ENCODE peak calls at places on chromosomes 2 and 18, in nine cellular contexts. One of them, this sample, is unnamed.

GRCh38 chr2:172931923-172932520 is 143.6 kb upstream of the MAP3K20 start:
- DNase-seq in WERI-Rb-1: peak; percentile 52
- DNase-seq in HCT116: peak; percentile 52
- DNase-seq in DND-41: peak; percentile 70
- DNase-seq in fibroblast of lung: peak; percentile 55
- DNase-seq in right cardiac atrium: peak; percentile 73
- DNase-seq in GM23248: peak; percentile 73
- DNase-seq in substantia nigra: peak; percentile 39
- DNase-seq in brain microvascular endothelial cell: peak; percentile 70
- DNase-seq in this sample: peak; percentile 16

GRCh38 chr2:26488463-26489212 is 10.7 kb upstream of the OTOF start:
- DNase-seq in WERI-Rb-1: no peak
- DNase-seq in HCT116: no peak
- DNase-seq in DND-41: no peak
- DNase-seq in fibroblast of lung: no peak
- DNase-seq in right cardiac atrium: no peak
- DNase-seq in GM23248: no peak
- DNase-seq in substantia nigra: no peak
- DNase-seq in brain microvascular endothelial cell: no peak
- DNase-seq in this sample: no peak

GRCh38 chr18:67456691-67457090 is 59.8 kb downstream of the DSEL start:
- DNase-seq in WERI-Rb-1: no peak
- DNase-seq in HCT116: no peak
- DNase-seq in DND-41: no peak
- DNase-seq in fibroblast of lung: no peak
- DNase-seq in right cardiac atrium: no peak
- DNase-seq in GM23248: peak; percentile 6
- DNase-seq in substantia nigra: no peak
- DNase-seq in brain microvascular endothelial cell: no peak
- DNase-seq in this sample: no peak

GRCh38 chr2:51782874-51783765 is 751.2 kb upstream of the NRXN1 start:
- DNase-seq in WERI-Rb-1: no peak
- DNase-seq in HCT116: peak; percentile 29
- DNase-seq in DND-41: no peak
- DNase-seq in fibroblast of lung: peak; percentile 58
- DNase-seq in right cardiac atrium: no peak
- DNase-seq in GM23248: peak; percentile 39
- DNase-seq in substantia nigra: no peak
- DNase-seq in brain microvascular endothelial cell: no peak
- DNase-seq in this sample: no peak

GRCh38 chr2:187477041-187477440 is 29.0 kb upstream of the CALCRL start:
- DNase-seq in WERI-Rb-1: no peak
- DNase-seq in HCT116: no peak
- DNase-seq in DND-41: no peak
- DNase-seq in fibroblast of lung: no peak
- DNase-seq in right cardiac atrium: no peak
- DNase-seq in GM23248: no peak
- DNase-seq in substantia nigra: no peak
- DNase-seq in brain microvascular endothelial cell: no peak
- DNase-seq in this sample: no peak

GRCh38 chr2:86468162-86469033 is 27.2 kb downstream of the KDM3A start:
- DNase-seq in WERI-Rb-1: no peak
- DNase-seq in HCT116: no peak
- DNase-seq in DND-41: peak; percentile 61
- DNase-seq in fibroblast of lung: no peak
- DNase-seq in right cardiac atrium: no peak
- DNase-seq in GM23248: no peak
- DNase-seq in substantia nigra: no peak
- DNase-seq in brain microvascular endothelial cell: no peak
- DNase-seq in this sample: peak; percentile 39

GRCh38 chr18:50559750-50560680 is at the start of gene MAPK4:
- DNase-seq in WERI-Rb-1: peak; percentile 71
- DNase-seq in HCT116: no peak
- DNase-seq in DND-41: no peak
- DNase-seq in fibroblast of lung: peak; percentile 30
- DNase-seq in right cardiac atrium: peak; percentile 80
- DNase-seq in GM23248: peak; percentile 41
- DNase-seq in substantia nigra: peak; percentile 53
- DNase-seq in brain microvascular endothelial cell: no peak
- DNase-seq in this sample: no peak

GRCh38 chr2:120919771-120920437 is 184.2 kb downstream of the GLI2 start:
- DNase-seq in WERI-Rb-1: no peak
- DNase-seq in HCT116: no peak
- DNase-seq in DND-41: no peak
- DNase-seq in fibroblast of lung: peak; percentile 87
- DNase-seq in right cardiac atrium: peak; percentile 87
- DNase-seq in GM23248: peak; percentile 94
- DNase-seq in substantia nigra: no peak
- DNase-seq in brain microvascular endothelial cell: peak; percentile 69
- DNase-seq in this sample: no peak

GRCh38 chr2:85680707-85681353 is 12.8 kb upstream of the SFTPB start:
- DNase-seq in WERI-Rb-1: no peak
- DNase-seq in HCT116: no peak
- DNase-seq in DND-41: no peak
- DNase-seq in fibroblast of lung: no peak
- DNase-seq in right cardiac atrium: no peak
- DNase-seq in GM23248: peak; percentile 33
- DNase-seq in substantia nigra: no peak
- DNase-seq in brain microvascular endothelial cell: no peak
- DNase-seq in this sample: no peak

GRCh38 chr2:45938649-45939511 is 287.4 kb downstream of the PRKCE start:
- DNase-seq in WERI-Rb-1: peak; percentile 84
- DNase-seq in HCT116: peak; percentile 92
- DNase-seq in DND-41: no peak
- DNase-seq in fibroblast of lung: peak; percentile 96
- DNase-seq in right cardiac atrium: peak; percentile 81
- DNase-seq in GM23248: peak; percentile 99
- DNase-seq in substantia nigra: no peak
- DNase-seq in brain microvascular endothelial cell: peak; percentile 93
- DNase-seq in this sample: no peak

GRCh38 chr18:58998421-58999203 is 133.9 kb downstream of the ZNF532 start:
- DNase-seq in WERI-Rb-1: no peak
- DNase-seq in HCT116: no peak
- DNase-seq in DND-41: no peak
- DNase-seq in fibroblast of lung: peak; percentile 87
- DNase-seq in right cardiac atrium: peak; percentile 78
- DNase-seq in GM23248: peak; percentile 95
- DNase-seq in substantia nigra: peak; percentile 56
- DNase-seq in brain microvascular endothelial cell: peak; percentile 68
- DNase-seq in this sample: no peak

GRCh38 chr2:37590119-37590571 is 81.3 kb downstream of the CDC42EP3 start:
- DNase-seq in WERI-Rb-1: no peak
- DNase-seq in HCT116: no peak
- DNase-seq in DND-41: no peak
- DNase-seq in fibroblast of lung: peak; percentile 88
- DNase-seq in right cardiac atrium: no peak
- DNase-seq in GM23248: peak; percentile 86
- DNase-seq in substantia nigra: no peak
- DNase-seq in brain microvascular endothelial cell: peak; percentile 37
- DNase-seq in this sample: no peak

GRCh38 chr2:226185613-226186211 is 613.9 kb downstream of the IRS1 start:
- DNase-seq in WERI-Rb-1: no peak
- DNase-seq in HCT116: peak; percentile 84
- DNase-seq in DND-41: no peak
- DNase-seq in fibroblast of lung: peak; percentile 97
- DNase-seq in right cardiac atrium: no peak
- DNase-seq in GM23248: peak; percentile 90
- DNase-seq in substantia nigra: no peak
- DNase-seq in brain microvascular endothelial cell: peak; percentile 71
- DNase-seq in this sample: no peak

GRCh38 chr2:25000503-25001328 is 29.0 kb upstream of the DNAJC27 start:
- DNase-seq in WERI-Rb-1: no peak
- DNase-seq in HCT116: no peak
- DNase-seq in DND-41: no peak
- DNase-seq in fibroblast of lung: peak; percentile 65
- DNase-seq in right cardiac atrium: no peak
- DNase-seq in GM23248: peak; percentile 85
- DNase-seq in substantia nigra: no peak
- DNase-seq in brain microvascular endothelial cell: peak; percentile 20
- DNase-seq in this sample: no peak

GRCh38 chr18:460791-461190 is 39.7 kb downstream of the COLEC12 start:
- DNase-seq in WERI-Rb-1: no peak
- DNase-seq in HCT116: no peak
- DNase-seq in DND-41: no peak
- DNase-seq in fibroblast of lung: no peak
- DNase-seq in right cardiac atrium: no peak
- DNase-seq in GM23248: no peak
- DNase-seq in substantia nigra: no peak
- DNase-seq in brain microvascular endothelial cell: no peak
- DNase-seq in this sample: no peak

DNA sequence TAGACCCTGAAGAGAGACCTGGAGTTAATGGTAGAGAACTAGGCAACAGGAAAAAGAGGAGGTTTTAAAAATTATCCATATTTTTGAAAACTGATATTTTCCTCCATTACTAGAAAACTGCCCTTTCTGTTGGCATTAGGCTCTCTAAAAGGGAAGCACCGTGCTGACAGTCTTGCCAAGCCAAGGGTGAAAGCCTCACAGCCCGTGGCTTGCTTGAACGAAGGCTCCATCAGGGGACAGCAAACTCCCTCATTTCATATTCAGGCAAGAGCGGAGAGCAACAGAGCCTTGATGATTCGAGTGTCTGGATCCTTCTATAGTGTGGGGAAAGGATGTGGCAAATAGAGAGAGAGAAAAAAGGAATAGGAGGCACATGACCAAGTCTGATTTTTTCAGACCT is 67.1 kb downstream of the CACNB4 start:
- DNase-seq in WERI-Rb-1: no peak
- DNase-seq in HCT116: no peak
- DNase-seq in DND-41: no peak
- DNase-seq in fibroblast of lung: no peak
- DNase-seq in right cardiac atrium: no peak
- DNase-seq in GM23248: no peak
- DNase-seq in substantia nigra: no peak
- DNase-seq in brain microvascular endothelial cell: no peak
- DNase-seq in this sample: no peak
- H3K27ac ChIP-seq in WERI-Rb-1: peak overlapping the region; percentile 90
- H3K27ac ChIP-seq in HCT116: no peak overlapping the region
- H3K27ac ChIP-seq in DND-41: no peak overlapping the region
- H3K27ac ChIP-seq in fibroblast of lung: no peak overlapping the region
- H3K27ac ChIP-seq in right cardiac atrium: no peak overlapping the region
- H3K27ac ChIP-seq in GM23248: no peak overlapping the region
- H3K27ac ChIP-seq in substantia nigra: no peak overlapping the region
- H3K27ac ChIP-seq in brain microvascular endothelial cell: no peak overlapping the region
- H3K27ac ChIP-seq in this sample: no peak overlapping the region

GRCh38 chr18:76444436-76445105 is 50.5 kb downstream of the ZNF516 start:
- DNase-seq in WERI-Rb-1: no peak
- DNase-seq in HCT116: no peak
- DNase-seq in DND-41: no peak
- DNase-seq in fibroblast of lung: no peak
- DNase-seq in right cardiac atrium: no peak
- DNase-seq in GM23248: no peak
- DNase-seq in substantia nigra: no peak
- DNase-seq in brain microvascular endothelial cell: no peak
- DNase-seq in this sample: no peak

GRCh38 chr18:76445741-76446232 is 49.3 kb downstream of the ZNF516 start:
- DNase-seq in WERI-Rb-1: no peak
- DNase-seq in HCT116: no peak
- DNase-seq in DND-41: no peak
- DNase-seq in fibroblast of lung: no peak
- DNase-seq in right cardiac atrium: no peak
- DNase-seq in GM23248: peak; percentile 55
- DNase-seq in substantia nigra: no peak
- DNase-seq in brain microvascular endothelial cell: no peak
- DNase-seq in this sample: no peak

GRCh38 chr18:76443519-76444435 is 51.3 kb downstream of the ZNF516 start:
- DNase-seq in WERI-Rb-1: no peak
- DNase-seq in HCT116: no peak
- DNase-seq in DND-41: no peak
- DNase-seq in fibroblast of lung: no peak
- DNase-seq in right cardiac atrium: no peak
- DNase-seq in GM23248: no peak
- DNase-seq in substantia nigra: no peak
- DNase-seq in brain microvascular endothelial cell: no peak
- DNase-seq in this sample: no peak

GRCh38 chr18:76446321-76446720 is 48.7 kb downstream of the ZNF516 start:
- DNase-seq in WERI-Rb-1: no peak
- DNase-seq in HCT116: no peak
- DNase-seq in DND-41: no peak
- DNase-seq in fibroblast of lung: no peak
- DNase-seq in right cardiac atrium: no peak
- DNase-seq in GM23248: peak; percentile 35
- DNase-seq in substantia nigra: no peak
- DNase-seq in brain microvascular endothelial cell: no peak
- DNase-seq in this sample: no peak

DNA sequence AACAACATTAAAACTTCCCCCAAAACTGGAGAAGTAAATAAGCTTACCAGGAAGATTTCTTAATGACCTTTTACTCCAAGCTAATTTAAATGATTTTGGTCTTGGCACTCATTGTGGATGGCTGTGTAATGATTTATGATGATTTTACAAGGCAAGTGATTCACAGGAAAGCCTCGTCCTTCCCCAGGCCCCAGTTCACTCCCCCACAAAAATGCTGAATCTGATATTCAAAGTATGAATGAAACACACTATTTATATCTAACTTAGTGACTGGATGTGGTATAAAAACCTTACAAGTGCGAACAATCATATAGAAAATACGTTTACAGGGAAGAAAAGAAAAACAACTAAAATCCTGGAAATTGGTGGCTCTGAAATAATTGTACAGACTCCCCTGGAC is 49.8 kb downstream of the ZNF516 start:
- DNase-seq in WERI-Rb-1: no peak
- DNase-seq in HCT116: no peak
- DNase-seq in DND-41: no peak
- DNase-seq in fibroblast of lung: peak; percentile 93
- DNase-seq in right cardiac atrium: no peak
- DNase-seq in GM23248: peak; percentile 89
- DNase-seq in substantia nigra: no peak
- DNase-seq in brain microvascular endothelial cell: peak; percentile 80
- DNase-seq in this sample: no peak
- H3K27ac ChIP-seq in WERI-Rb-1: no peak overlapping the region
- H3K27ac ChIP-seq in HCT116: no peak overlapping the region
- H3K27ac ChIP-seq in DND-41: no peak overlapping the region
- H3K27ac ChIP-seq in fibroblast of lung: peak overlapping the region; percentile 83
- H3K27ac ChIP-seq in right cardiac atrium: no peak overlapping the region
- H3K27ac ChIP-seq in GM23248: peak overlapping the region; percentile 89
- H3K27ac ChIP-seq in substantia nigra: no peak overlapping the region
- H3K27ac ChIP-seq in brain microvascular endothelial cell: peak overlapping the region; percentile 65
- H3K27ac ChIP-seq in this sample: no peak overlapping the region

DNA sequence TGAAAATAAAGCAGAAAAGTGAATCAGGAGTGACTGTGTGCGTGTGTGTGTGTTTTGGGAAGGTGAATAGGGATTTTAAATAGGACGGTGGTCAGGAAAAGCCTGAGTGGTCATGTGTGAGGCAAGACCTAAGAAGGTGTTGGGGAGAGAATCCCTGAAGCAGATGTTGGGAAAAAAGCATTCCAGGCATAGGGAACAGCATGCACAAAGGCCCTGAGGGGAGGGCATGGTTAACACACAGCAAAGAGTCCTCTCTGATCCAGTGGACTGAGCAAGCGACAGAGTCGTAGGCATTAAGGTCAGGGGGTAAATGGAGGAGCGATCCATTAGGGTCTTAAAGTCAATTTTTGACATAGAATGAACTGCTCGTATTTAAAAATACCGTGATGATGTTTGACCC is 34.0 kb upstream of the OTOS start:
- DNase-seq in WERI-Rb-1: no peak
- DNase-seq in HCT116: no peak
- DNase-seq in DND-41: no peak
- DNase-seq in fibroblast of lung: no peak
- DNase-seq in right cardiac atrium: no peak
- DNase-seq in GM23248: no peak
- DNase-seq in substantia nigra: no peak
- DNase-seq in brain microvascular endothelial cell: no peak
- DNase-seq in this sample: no peak
- H3K27ac ChIP-seq in WERI-Rb-1: no peak overlapping the region
- H3K27ac ChIP-seq in HCT116: no peak overlapping the region
- H3K27ac ChIP-seq in DND-41: no peak overlapping the region
- H3K27ac ChIP-seq in fibroblast of lung: no peak overlapping the region
- H3K27ac ChIP-seq in right cardiac atrium: no peak overlapping the region
- H3K27ac ChIP-seq in GM23248: no peak overlapping the region
- H3K27ac ChIP-seq in substantia nigra: no peak overlapping the region
- H3K27ac ChIP-seq in brain microvascular endothelial cell: no peak overlapping the region
- H3K27ac ChIP-seq in this sample: no peak overlapping the region

GRCh38 chr2:102028470-102028869 is 36.7 kb downstream of the IL1R2 start:
- DNase-seq in WERI-Rb-1: no peak
- DNase-seq in HCT116: no peak
- DNase-seq in DND-41: no peak
- DNase-seq in fibroblast of lung: no peak
- DNase-seq in right cardiac atrium: no peak
- DNase-seq in GM23248: no peak
- DNase-seq in substantia nigra: no peak
- DNase-seq in brain microvascular endothelial cell: no peak
- DNase-seq in this sample: no peak
- H3K27ac ChIP-seq in WERI-Rb-1: no peak overlapping the region
- H3K27ac ChIP-seq in HCT116: no peak overlapping the region
- H3K27ac ChIP-seq in DND-41: no peak overlapping the region
- H3K27ac ChIP-seq in fibroblast of lung: no peak overlapping the region
- H3K27ac ChIP-seq in right cardiac atrium: peak overlapping the region; percentile 84
- H3K27ac ChIP-seq in GM23248: peak overlapping the region; percentile 98
- H3K27ac ChIP-seq in substantia nigra: no peak overlapping the region
- H3K27ac ChIP-seq in brain microvascular endothelial cell: peak overlapping the region; percentile 89
- H3K27ac ChIP-seq in this sample: no peak overlapping the region